ENCODE peak calls at places on chromosome 3, in ten cellular contexts. N is EH; S is islet precursor cell; P is heart left ventricle; U is caudate nucleus; Y is Peyer's patch; R is dermis microvascular lymphatic vessel endothelial cell; I is stimulated activated CD8-positive, alpha-beta memory T cell treated with anti-CD3 and anti-CD28 coated beads, Interleukin-15, amount 100 ng/mL, for 1 hour; A is ACHN; H is naive thymus-derived CD4-positive, alpha-beta T cell. M is an unnamed sample.

GRCh38 chr3:107283948-107284347 is 93.3 kb upstream of the CCDC54 start:
- DNase-seq in P (no peak), R (no peak), N (no peak), Y (no peak), U (no peak), A (no peak), I (no peak), S (no peak), H (no peak), M (peak)

GRCh38 chr3:155957412-155957880 is 87.0 kb downstream of the GMPS start:
- DNase-seq in S (no peak), Y (no peak), P (no peak), R (no peak), N (no peak), A (no peak), I (no peak), H (no peak), U (no peak), M (no peak)

GRCh38 chr3:38713121-38713520 is 63.6 kb upstream of the SCN5A start:
- DNase-seq in P (no peak), Y (no peak), S (no peak), A (no peak), I (no peak), H (no peak), N (peak), R (no peak), U (no peak), M (peak)

GRCh38 chr3:100419406-100419805 is 18.1 kb downstream of the LNP1 start:
- DNase-seq in I (no peak), U (no peak), R (no peak), A (no peak), N (no peak), H (no peak), P (no peak), Y (no peak), S (no peak), M (no peak)

GRCh38 chr3:69079269-69080159 is 651 bp downstream of the UBA3 start:
- DNase-seq in H (no peak), S (no peak), A (no peak), I (no peak), Y (peak), R (peak), P (peak), N (peak), U (peak), M (peak)

GRCh38 chr3:149180057-149180573 is 41.5 kb downstream of the CP start:
- DNase-seq in N (peak), R (peak), I (no peak), Y (no peak), H (no peak), A (peak), S (peak), P (peak), U (no peak), M (no peak)

GRCh38 chr3:116579843-116580242 is 129.7 kb upstream of the TUSC7 start:
- DNase-seq in I (no peak), S (no peak), Y (no peak), A (peak), N (peak), P (no peak), U (no peak), H (no peak), R (peak), M (no peak)

GRCh38 chr3:124965413-124965812 is 30.9 kb upstream of the MUC13 start:
- DNase-seq in R (peak), Y (no peak), H (no peak), S (no peak), U (no peak), A (no peak), I (no peak), N (no peak), P (no peak), M (no peak)

GRCh38 chr3:133991637-133992036 is 38.1 kb downstream of the SLCO2A1 start:
- DNase-seq in H (no peak), R (peak), P (no peak), Y (no peak), S (peak), N (peak), I (no peak), A (no peak), U (no peak), M (no peak)

GRCh38 chr3:127408684-127409420 is 121.0 kb upstream of the PRR20G start:
- DNase-seq in R (no peak), P (no peak), I (no peak), Y (peak), A (no peak), N (no peak), H (no peak), S (no peak), U (no peak), M (no peak)

GRCh38 chr3:103712320-103713008 is 1277.6 kb downstream of the ZPLD1 start:
- DNase-seq in S (no peak), A (peak), I (no peak), R (peak), N (no peak), Y (no peak), H (no peak), U (no peak), P (no peak), M (peak)

M was measured in mesendoderm.